ENCODE peak calls at places on chromosomes 4 and X, in six cellular contexts. I is left lung, D is PC-3, F is lower lobe of right lung, L is fibroblast of lung, S is A673. Z is an unnamed sample.

GRCh38 chr4:122346036-122346435 is 32.8 kb upstream of the ADAD1 start:
- DNase-seq in I (no peak), D (peak; percentile 3), F (no peak), L (peak; percentile 37), S (no peak), Z (no peak)

GRCh38 chrX:137565318-137565904 is 516 bp upstream of the ZIC3 start:
- DNase-seq in I (no peak), D (no peak), F (no peak), L (no peak), S (no peak), Z (no peak)

GRCh38 chrX:102995316-102995715 is 58.2 kb downstream of the RAB40AL start:
- DNase-seq in I (no peak), D (no peak), F (no peak), L (peak; percentile 14), S (no peak), Z (no peak)

GRCh38 chr4:152289963-152290362 is 245.9 kb downstream of the FBXW7 start:
- DNase-seq in I (no peak), D (no peak), F (no peak), L (no peak), S (no peak), Z (no peak)

GRCh38 chr4:145909773-145910172 is 28.9 kb downstream of the ZNF827 start:
- DNase-seq in I (no peak), D (peak; percentile 50), F (no peak), L (no peak), S (no peak), Z (no peak)

GRCh38 chr4:106495498-106495897 is 126.9 kb upstream of the GIMD1 start:
- DNase-seq in I (no peak), D (no peak), F (no peak), L (peak; percentile 9), S (peak; percentile 20), Z (no peak)

GRCh38 chrX:38278682-38279081 is 48.6 kb downstream of the RPGR start:
- DNase-seq in I (no peak), D (peak; percentile 26), F (no peak), L (peak; percentile 62), S (no peak), Z (no peak)

GRCh38 chrX:46683023-46683422 is 75.9 kb downstream of the SLC9A7 start:
- DNase-seq in I (no peak), D (peak; percentile 29), F (no peak), L (peak; percentile 35), S (no peak), Z (no peak)

GRCh38 chr4:121614136-121614535 is 82.6 kb downstream of the ANXA5 start:
- DNase-seq in I (no peak), D (no peak), F (no peak), L (no peak), S (no peak), Z (no peak)

GRCh38 chr4:123785515-123785914 is 388.9 kb downstream of the SPRY1 start:
- DNase-seq in I (no peak), D (peak; percentile 7), F (no peak), L (peak; percentile 99), S (no peak), Z (peak; percentile 5)

GRCh38 chr4:176123710-176124407 is 58.2 kb downstream of the WDR17 start:
- DNase-seq in I (no peak), D (peak; percentile 43), F (no peak), L (peak; percentile 6), S (peak; percentile 19), Z (peak; percentile 2)

GRCh38 chrX:2690856-2691542 is at the start of gene CD99:
- DNase-seq in I (peak; percentile 89), D (peak; percentile 77), F (peak; percentile 94), L (peak; percentile 87), S (peak; percentile 98), Z (peak; percentile 71)

GRCh38 chr4:111230265-111230664 is 607.4 kb upstream of the PITX2 start:
- DNase-seq in I (no peak), D (no peak), F (no peak), L (peak; percentile 34), S (no peak), Z (no peak)

GRCh38 chr4:31045724-31046318 is 325.7 kb downstream of the PCDH7 start:
- DNase-seq in I (no peak), D (peak; percentile 65), F (no peak), L (peak; percentile 15), S (peak; percentile 50), Z (peak; percentile 19)

GRCh38 chrX:80431502-80431832 is 11.2 kb downstream of the TENT5D start:
- DNase-seq in I (no peak), D (no peak), F (no peak), L (no peak), S (no peak), Z (no peak)

GRCh38 chrX:80432863-80433262 is 12.6 kb downstream of the TENT5D start:
- DNase-seq in I (no peak), D (no peak), F (no peak), L (no peak), S (no peak), Z (no peak)

GRCh38 chrX:80432441-80432840 is 12.2 kb downstream of the TENT5D start:
- DNase-seq in I (no peak), D (no peak), F (no peak), L (no peak), S (no peak), Z (no peak)

GRCh38 chrX:80430826-80431501 is 10.7 kb downstream of the TENT5D start:
- DNase-seq in I (no peak), D (peak; percentile 9), F (no peak), L (no peak), S (peak; percentile 18), Z (no peak)
- TF ChIP-seq CTCF in I (no peak), D (peak; percentile 45), F (no peak), L (no peak), S (peak; percentile 48), Z (no peak)

GRCh38 chr4:100166297-100167034 is 23.8 kb downstream of the DDIT4L start:
- DNase-seq in I (no peak), D (no peak), F (no peak), L (no peak), S (no peak), Z (no peak)

GRCh38 chr4:100164808-100165760 is 25.2 kb downstream of the DDIT4L start:
- DNase-seq in I (no peak), D (no peak), F (no peak), L (no peak), S (no peak), Z (no peak)

GRCh38 chr4:100165809-100166208 is 24.5 kb downstream of the DDIT4L start:
- DNase-seq in I (no peak), D (no peak), F (no peak), L (peak; percentile 34), S (no peak), Z (no peak)

GRCh38 chr4:100162027-100162685 is 28.1 kb downstream of the DDIT4L start:
- DNase-seq in I (no peak), D (no peak), F (no peak), L (no peak), S (peak; percentile 7), Z (no peak)
- H3K27ac ChIP-seq in I (no peak overlapping the region), D (no peak overlapping the region), F (no peak overlapping the region), L (no peak overlapping the region), S (no peak overlapping the region), Z (no peak overlapping the region)

GRCh38 chr4:44446191-44446590 is 2.4 kb downstream of the KCTD8 start:
- DNase-seq in I (no peak), D (no peak), F (no peak), L (peak; percentile 1), S (no peak), Z (peak; percentile 3)

GRCh38 chr4:44447563-44448504 is 775 bp downstream of the KCTD8 start:
- DNase-seq in I (peak; percentile 28), D (peak; percentile 4), F (peak; percentile 43), L (peak; percentile 61), S (no peak), Z (peak; percentile 16)

GRCh38 chr4:44446801-44447562 is 1.6 kb downstream of the KCTD8 start:
- DNase-seq in I (no peak), D (no peak), F (no peak), L (no peak), S (no peak), Z (peak; percentile 4)

GRCh38 chr4:44448548-44449443 is at the start of gene KCTD8:
- DNase-seq in I (peak; percentile 80), D (peak; percentile 87), F (peak; percentile 82), L (peak; percentile 92), S (peak; percentile 92), Z (peak; percentile 82)
- TF ChIP-seq CTCF in I (peak; percentile 47), D (peak; percentile 70), F (peak; percentile 56), L (peak; percentile 59), S (peak; percentile 81), Z (peak; percentile 86)

GRCh38 chr4:55547461-55547770 is 707 bp upstream of the CLOCK start:
- DNase-seq in I (no peak), D (no peak), F (no peak), L (peak; percentile 58), S (no peak), Z (no peak)
- H3K27ac ChIP-seq in I (peak overlapping the region; percentile 99), D (peak overlapping the region; percentile 85), F (peak overlapping the region; percentile 96), L (peak overlapping the region; percentile 73), S (peak overlapping the region; percentile 84), Z (peak overlapping the region; percentile 100)